ENCODE peak calls at places on chromosome 13, in six cellular contexts. C is upper lobe of right lung, V is AG09319, W is activated B cell treated with CpG ODN at 0.5 μM for 24 hours, A is HEK293T, N is immature natural killer cell. Y is an unnamed sample.

GRCh38 chr13:76454991-76455390 is 431.2 kb downstream of the KCTD12 start:
- DNase-seq in C (no peak), V (peak), W (no peak), A (no peak), N (no peak), Y (no peak)

GRCh38 chr13:87122551-87122950 is 548.6 kb upstream of the SLITRK5 start:
- DNase-seq in C (no peak), V (no peak), W (no peak), A (no peak), N (no peak), Y (no peak)

GRCh38 chr13:52737900-52738299 is 1.7 kb downstream of the CNMD start:
- DNase-seq in C (no peak), V (no peak), W (no peak), A (no peak), N (no peak), Y (no peak)

GRCh38 chr13:39942901-39943273 is 287.4 kb downstream of the COG6 start:
- DNase-seq in C (peak), V (peak), W (peak), A (peak), N (peak), Y (peak)

GRCh38 chr13:106297283-106297682 is 238.2 kb downstream of the EFNB2 start:
- DNase-seq in C (no peak), V (no peak), W (no peak), A (no peak), N (no peak), Y (no peak)

GRCh38 chr13:113207890-113208423 is 512 bp downstream of the PCID2 start:
- DNase-seq in C (peak), V (no peak), W (no peak), A (peak), N (no peak), Y (no peak)

GRCh38 chr13:107734891-107735620 is 480.3 kb downstream of the LIG4 start:
- DNase-seq in C (no peak), V (no peak), W (no peak), A (no peak), N (no peak), Y (no peak)

GRCh38 chr13:44382635-44383145 is 9.1 kb downstream of the SERP2 start:
- DNase-seq in C (no peak), V (no peak), W (no peak), A (no peak), N (no peak), Y (no peak)

GRCh38 chr13:42990147-42990990 is 1.7 kb downstream of the EPSTI1 start:
- DNase-seq in C (no peak), V (no peak), W (no peak), A (no peak), N (peak), Y (no peak)

GRCh38 chr13:28355822-28356371 is 139.0 kb downstream of the FLT1 start:
- DNase-seq in C (no peak), V (no peak), W (no peak), A (no peak), N (peak), Y (no peak)

GRCh38 chr13:40026174-40026585 is 370.7 kb downstream of the COG6 start:
- DNase-seq in C (no peak), V (no peak), W (no peak), A (no peak), N (peak), Y (peak)

GRCh38 chr13:110284809-110285519 is 22.0 kb downstream of the COL4A1 start:
- DNase-seq in C (no peak), V (no peak), W (no peak), A (no peak), N (no peak), Y (no peak)

GRCh38 chr13:92196566-92197256 is 798.3 kb downstream of the GPC5 start:
- DNase-seq in C (no peak), V (no peak), W (no peak), A (no peak), N (no peak), Y (no peak)